ENCODE peak calls at places on chromosomes 4 and X, in four cellular contexts. One of them, this sample, is unnamed.

GRCh38 chrX:40734956-40735317 is 405 bp downstream of the MED14 start:
- DNase-seq in HS-5: no peak
- DNase-seq in SW 1271: no peak
- DNase-seq in stimulated activated CD4-positive, alpha-beta T cell treated with anti-CD3 and anti-CD28 coated beads, Interleukin-4, amount 100 ng/mL, for 4 hours: peak; percentile 10
- DNase-seq in this sample: peak; percentile 36

GRCh38 chr4:54386270-54386669 is 157.2 kb downstream of the PDGFRA start:
- DNase-seq in stimulated activated CD4-positive, alpha-beta T cell treated with anti-CD3 and anti-CD28 coated beads, Interleukin-4, amount 100 ng/mL, for 4 hours: no peak
- DNase-seq in SW 1271: no peak
- DNase-seq in HS-5: no peak
- DNase-seq in this sample: no peak

GRCh38 chrX:21905209-21905735 is 35.2 kb upstream of the SMS start:
- DNase-seq in stimulated activated CD4-positive, alpha-beta T cell treated with anti-CD3 and anti-CD28 coated beads, Interleukin-4, amount 100 ng/mL, for 4 hours: no peak
- DNase-seq in HS-5: no peak
- DNase-seq in SW 1271: no peak
- DNase-seq in this sample: peak; percentile 71

GRCh38 chr4:113086172-113086695 is 36.8 kb downstream of the ANK2 start:
- DNase-seq in HS-5: no peak
- DNase-seq in stimulated activated CD4-positive, alpha-beta T cell treated with anti-CD3 and anti-CD28 coated beads, Interleukin-4, amount 100 ng/mL, for 4 hours: no peak
- DNase-seq in SW 1271: no peak
- DNase-seq in this sample: no peak

GRCh38 chrX:31240982-31241381 is 169.1 kb upstream of the FTHL17 start:
- DNase-seq in SW 1271: no peak
- DNase-seq in HS-5: no peak
- DNase-seq in stimulated activated CD4-positive, alpha-beta T cell treated with anti-CD3 and anti-CD28 coated beads, Interleukin-4, amount 100 ng/mL, for 4 hours: no peak
- DNase-seq in this sample: no peak

GRCh38 chr4:47526281-47526680 is 41.2 kb downstream of the ATP10D start:
- DNase-seq in SW 1271: no peak
- DNase-seq in stimulated activated CD4-positive, alpha-beta T cell treated with anti-CD3 and anti-CD28 coated beads, Interleukin-4, amount 100 ng/mL, for 4 hours: no peak
- DNase-seq in HS-5: no peak
- DNase-seq in this sample: no peak

GRCh38 chrX:141158084-141158483 is 18.8 kb downstream of the LDOC1 start:
- DNase-seq in HS-5: no peak
- DNase-seq in SW 1271: no peak
- DNase-seq in stimulated activated CD4-positive, alpha-beta T cell treated with anti-CD3 and anti-CD28 coated beads, Interleukin-4, amount 100 ng/mL, for 4 hours: no peak
- DNase-seq in this sample: no peak

GRCh38 chrX:12548746-12549145 is 242.5 kb upstream of the PRPS2 start:
- DNase-seq in stimulated activated CD4-positive, alpha-beta T cell treated with anti-CD3 and anti-CD28 coated beads, Interleukin-4, amount 100 ng/mL, for 4 hours: no peak
- DNase-seq in SW 1271: no peak
- DNase-seq in HS-5: no peak
- DNase-seq in this sample: no peak

GRCh38 chrX:45889471-45889870 is 655.8 kb downstream of the ZNF674 start:
- DNase-seq in stimulated activated CD4-positive, alpha-beta T cell treated with anti-CD3 and anti-CD28 coated beads, Interleukin-4, amount 100 ng/mL, for 4 hours: no peak
- DNase-seq in SW 1271: no peak
- DNase-seq in HS-5: peak; percentile 2
- DNase-seq in this sample: no peak

GRCh38 chrX:40938418-40938817 is 146.8 kb upstream of the USP9X start:
- DNase-seq in stimulated activated CD4-positive, alpha-beta T cell treated with anti-CD3 and anti-CD28 coated beads, Interleukin-4, amount 100 ng/mL, for 4 hours: no peak
- DNase-seq in HS-5: no peak
- DNase-seq in SW 1271: no peak
- DNase-seq in this sample: no peak